ENCODE peak calls at places on chromosome 3, in seven cellular contexts. M is GM03348, N is NCI-H774, J is NCI-H146, S is body of pancreas, C is T1000, I is astrocyte. O is an unnamed sample.
A peak's percentile ranks its signal among the peaks of the same experiment; 100 is the strongest.

GRCh38 chr3:68007621-68008226 is 353.3 kb upstream of the SUCLG2 start:
- DNase-seq in M (peak; percentile 4), N (no peak), J (no peak), S (peak; percentile 10), C (no peak), I (no peak), O (no peak)

GRCh38 chr3:178352300-178353021 is 183.8 kb upstream of the KCNMB2 start:
- DNase-seq in M (peak; percentile 69), N (no peak), J (peak; percentile 85), S (no peak), C (peak; percentile 6), I (peak; percentile 86), O (peak; percentile 37)

GRCh38 chr3:42300013-42300412 is 34.0 kb upstream of the CCK start:
- DNase-seq in M (peak; percentile 54), N (no peak), J (no peak), S (peak; percentile 26), C (no peak), I (peak; percentile 22), O (peak; percentile 4)

GRCh38 chr3:26623409-26624208 is 1.0 kb downstream of the LRRC3B start:
- DNase-seq in M (peak; percentile 4), N (no peak), J (no peak), S (no peak), C (no peak), I (no peak), O (no peak)

GRCh38 chr3:30233924-30234666 is 372.3 kb upstream of the TGFBR2 start:
- DNase-seq in M (no peak), N (no peak), J (no peak), S (no peak), C (no peak), I (no peak), O (no peak)

GRCh38 chr3:100928638-100929428 is 64.4 kb downstream of the ABI3BP start:
- DNase-seq in M (peak; percentile 44), N (no peak), J (no peak), S (no peak), C (no peak), I (peak; percentile 63), O (no peak)

GRCh38 chr3:165874663-165875489 is 37.7 kb upstream of the BCHE start:
- DNase-seq in M (no peak), N (no peak), J (no peak), S (no peak), C (no peak), I (no peak), O (no peak)

GRCh38 chr3:132342183-132342582 is 25.0 kb downstream of the ACP3 start:
- DNase-seq in M (no peak), N (no peak), J (peak; percentile 24), S (no peak), C (no peak), I (no peak), O (no peak)

GRCh38 chr3:194204036-194204792 is 68.3 kb downstream of the HES1 start:
- DNase-seq in M (no peak), N (peak; percentile 49), J (peak; percentile 78), S (peak; percentile 42), C (no peak), I (no peak), O (no peak)

GRCh38 chr3:149038322-149038721 is 47.0 kb downstream of the GYG1 start:
- DNase-seq in M (no peak), N (no peak), J (no peak), S (no peak), C (no peak), I (no peak), O (no peak)

GRCh38 chr3:159130108-159130507 is 328.3 kb downstream of the MFSD1 start:
- DNase-seq in M (no peak), N (no peak), J (no peak), S (peak; percentile 10), C (no peak), I (no peak), O (no peak)

GRCh38 chr3:172152869-172153268 is 113.5 kb downstream of the FNDC3B start:
- DNase-seq in M (peak; percentile 33), N (no peak), J (no peak), S (peak; percentile 29), C (peak; percentile 44), I (peak; percentile 80), O (no peak)

GRCh38 chr3:47380026-47380600 is 708 bp upstream of the PTPN23 start:
- DNase-seq in M (no peak), N (no peak), J (no peak), S (no peak), C (no peak), I (no peak), O (no peak)

GRCh38 chr3:99686955-99687612 is 48.7 kb downstream of the COL8A1 start:
- DNase-seq in M (no peak), N (peak; percentile 3), J (peak; percentile 9), S (peak; percentile 64), C (no peak), I (no peak), O (no peak)

GRCh38 chr3:120157113-120157512 is 62.9 kb upstream of the GSK3B start:
- DNase-seq in M (no peak), N (no peak), J (no peak), S (no peak), C (no peak), I (no peak), O (no peak)

GRCh38 chr3:178084938-178085816 is 451.1 kb upstream of the KCNMB2 start:
- DNase-seq in M (peak; percentile 45), N (peak; percentile 98), J (peak; percentile 100), S (peak; percentile 85), C (no peak), I (peak; percentile 73), O (peak; percentile 93)

GRCh38 chr3:38646630-38647029 is 2.9 kb downstream of the SCN5A start:
- DNase-seq in M (no peak), N (no peak), J (peak; percentile 12), S (peak; percentile 25), C (no peak), I (no peak), O (no peak)

GRCh38 chr3:198081421-198081844 is 121.4 kb downstream of the LMLN start:
- DNase-seq in M (no peak), N (no peak), J (no peak), S (peak; percentile 16), C (no peak), I (no peak), O (no peak)

GRCh38 chr3:78823859-78824258 is 943.9 kb downstream of the ROBO1 start:
- DNase-seq in M (peak; percentile 13), N (no peak), J (no peak), S (no peak), C (no peak), I (peak; percentile 67), O (no peak)

GRCh38 chr3:89165636-89166312 is 58.4 kb downstream of the EPHA3 start:
- DNase-seq in M (no peak), N (no peak), J (peak; percentile 2), S (no peak), C (no peak), I (no peak), O (no peak)

GRCh38 chr3:123800352-123800682 is 83.8 kb downstream of the MYLK start:
- DNase-seq in M (no peak), N (no peak), J (no peak), S (no peak), C (no peak), I (no peak), O (no peak)

GRCh38 chr3:52354676-52355075 is 38.6 kb downstream of the DNAH1 start:
- DNase-seq in M (no peak), N (no peak), J (no peak), S (no peak), C (no peak), I (no peak), O (no peak)

GRCh38 chr3:128794788-128795649 is 69.0 kb downstream of the RAB7A start:
- DNase-seq in M (peak; percentile 82), N (peak; percentile 22), J (peak; percentile 76), S (peak; percentile 66), C (no peak), I (peak; percentile 33), O (no peak)

GRCh38 chr3:171874251-171874679 is 31.1 kb downstream of the TMEM212 start:
- DNase-seq in M (peak; percentile 74), N (no peak), J (no peak), S (no peak), C (peak; percentile 38), I (peak; percentile 99), O (peak; percentile 44)

O was measured in smooth muscle cell of the brain vasculature.